ENCODE peak calls at places on chromosomes 5 and 9, in five cellular contexts. N is IMR-90; V is stimulated activated naive CD8-positive, alpha-beta T cell treated with anti-CD3 and anti-CD28 coated beads, Interleukin-15, Interleukin-2, amounts not matched to agents 100 U/mL and 50 U/mL, for 24 hours; O is hepatocyte; W is GM04503. L is an unnamed sample.
A peak's percentile ranks its signal among the peaks of the same experiment; 100 is the strongest.

GRCh38 chr5:55982957-55983381 is 11.8 kb downstream of the IL6ST start:
- DNase-seq in N (no peak), O (peak; percentile 35), V (no peak), W (no peak), L (no peak)

GRCh38 chr5:40779561-40779960 is 18.6 kb downstream of the PRKAA1 start:
- DNase-seq in O (no peak), V (no peak), W (no peak), N (no peak), L (no peak)

GRCh38 chr9:4371108-4371507 is 71.2 kb upstream of the GLIS3 start:
- DNase-seq in V (no peak), O (peak; percentile 23), W (peak; percentile 85), N (peak; percentile 92), L (no peak)

GRCh38 chr5:27814211-27814610 is 775.8 kb upstream of the CDH9 start:
- DNase-seq in W (no peak), O (no peak), N (no peak), V (no peak), L (no peak)

GRCh38 chr5:180976518-180976917 is 12.1 kb upstream of the BTNL3 start:
- DNase-seq in W (no peak), V (no peak), N (no peak), O (peak; percentile 31), L (no peak)

GRCh38 chr5:96348536-96348935 is 84.5 kb downstream of the PCSK1 start:
- DNase-seq in V (no peak), W (no peak), O (no peak), N (no peak), L (no peak)

GRCh38 chr5:27494845-27495244 is 456.5 kb upstream of the CDH9 start:
- DNase-seq in N (no peak), V (no peak), O (no peak), W (no peak), L (no peak)

GRCh38 chr5:132279801-132280200 is 14.4 kb upstream of the SLC22A4 start:
- DNase-seq in O (no peak), N (no peak), V (no peak), W (no peak), L (no peak)

GRCh38 chr5:6674421-6674820 is 38.8 kb upstream of the TENT4A start:
- DNase-seq in V (no peak), W (no peak), O (no peak), N (no peak), L (no peak)

GRCh38 chr9:28792736-28793135 is 1219.5 kb upstream of the C9orf72 start:
- DNase-seq in N (no peak), V (no peak), O (no peak), W (no peak), L (no peak)

GRCh38 chr9:136837146-136837855 is 5.0 kb upstream of the AJM1 start:
- DNase-seq in O (no peak), V (no peak), W (no peak), N (no peak), L (no peak)

GRCh38 chr5:39760385-39761198 is 335.8 kb upstream of the DAB2 start:
- DNase-seq in W (peak; percentile 99), V (no peak), N (peak; percentile 94), O (no peak), L (no peak)